ENCODE peak calls at places on chromosome X, in six cellular contexts. I is PC-3, Y is HCT116, C is GM23248, G is MM.1S, N is SK-N-SH. U is an unnamed sample. For H3K9me2, the result is how much of the 10 kb centered on the place peaks cover.

GRCh38 chrX:13013353-13014110 is 30.9 kb downstream of the FAM9C start:
- DNase-seq in C (no peak), Y (no peak), N (no peak), G (no peak), I (no peak), U (peak)

GRCh38 chrX:10579018-10579752 is 41.2 kb downstream of the MID1 start:
- DNase-seq in N (no peak), I (peak), C (peak), G (no peak), Y (peak), U (no peak)

GRCh38 chrX:10416424-10416823 is 204.0 kb downstream of the MID1 start:
- DNase-seq in N (no peak), G (no peak), C (no peak), I (no peak), Y (no peak), U (no peak)

GRCh38 chrX:31124536-31124935 is 52.7 kb upstream of the FTHL17 start:
- DNase-seq in G (no peak), C (no peak), I (no peak), N (no peak), Y (no peak), U (no peak)

GRCh38 chrX:8988456-8988855 is 45.5 kb downstream of the FAM9B start:
- DNase-seq in C (peak), N (no peak), Y (no peak), G (no peak), I (peak), U (no peak)

GRCh38 chrX:120372667-120373370 is 10.9 kb downstream of the ATP1B4 start:
- DNase-seq in I (no peak), C (no peak), N (no peak), Y (no peak), G (no peak), U (no peak)

GRCh38 chrX:124555036-124555595 is 208.8 kb downstream of the SH2D1A start:
- DNase-seq in N (no peak), C (peak), Y (no peak), G (no peak), I (peak), U (no peak)

GRCh38 chrX:41336447-41336846 is 2.5 kb downstream of the DDX3X start:
- DNase-seq in C (no peak), N (no peak), G (no peak), I (no peak), Y (no peak), U (no peak)

GRCh38 chrX:105167233-105167632 is 53.3 kb downstream of the TEX13A start:
- DNase-seq in G (no peak), Y (no peak), C (no peak), N (no peak), I (peak), U (no peak)

GRCh38 chrX:16319929-16320328 is 152.6 kb downstream of the MAGEB17 start:
- DNase-seq in I (no peak), Y (no peak), C (peak), G (no peak), N (no peak), U (no peak)

GRCh38 chrX:38754102-38754790 is 47.0 kb upstream of the MID1IP1 start:
- DNase-seq in I (peak), Y (peak), N (peak), G (peak), C (peak), U (peak)

GRCh38 chrX:49192722-49193328 is 6.7 kb upstream of the PRICKLE3 start:
- DNase-seq in Y (no peak), G (peak), N (no peak), I (peak), C (peak), U (peak)

GRCh38 chrX:53074987-53075386 is 7.2 kb upstream of the TSPYL2 start:
- DNase-seq in G (no peak), C (no peak), Y (no peak), I (no peak), N (no peak), U (no peak)

GRCh38 chrX:154024271-154024670 is 4.6 kb upstream of the IRAK1 start:
- DNase-seq in N (no peak), G (no peak), I (no peak), Y (no peak), C (no peak), U (no peak)

GRCh38 chrX:5876984-5877655 is 351.5 kb downstream of the NLGN4X start:
- DNase-seq in C (peak), G (peak), I (peak), Y (no peak), N (peak), U (peak)

GRCh38 chrX:8284131-8284530 is 113.1 kb upstream of the VCX2 start:
- DNase-seq in G (no peak), C (no peak), N (no peak), Y (no peak), I (peak), U (no peak)

GRCh38 chrX:146934256-146934655 is 119.7 kb upstream of the CXorf51A start:
- DNase-seq in G (peak), N (no peak), C (no peak), Y (no peak), I (no peak), U (no peak)

GRCh38 chrX:20488473-20488872 is 221.8 kb upstream of the RPS6KA3 start:
- DNase-seq in Y (no peak), G (no peak), I (no peak), N (no peak), C (no peak), U (no peak)
- H3K9me2 ChIP-seq in Y (under half), G (under half), I (under half), N (under half), C (under half), U (under half)

GRCh38 chrX:3712870-3713224 is 602 bp downstream of the PRKX start:
- DNase-seq in I (peak), Y (no peak), G (no peak), C (no peak), N (no peak), U (peak)
- H3K9ac ChIP-seq in I (peak), Y (peak), G (peak), C (peak), N (peak), U (peak)

DNA sequence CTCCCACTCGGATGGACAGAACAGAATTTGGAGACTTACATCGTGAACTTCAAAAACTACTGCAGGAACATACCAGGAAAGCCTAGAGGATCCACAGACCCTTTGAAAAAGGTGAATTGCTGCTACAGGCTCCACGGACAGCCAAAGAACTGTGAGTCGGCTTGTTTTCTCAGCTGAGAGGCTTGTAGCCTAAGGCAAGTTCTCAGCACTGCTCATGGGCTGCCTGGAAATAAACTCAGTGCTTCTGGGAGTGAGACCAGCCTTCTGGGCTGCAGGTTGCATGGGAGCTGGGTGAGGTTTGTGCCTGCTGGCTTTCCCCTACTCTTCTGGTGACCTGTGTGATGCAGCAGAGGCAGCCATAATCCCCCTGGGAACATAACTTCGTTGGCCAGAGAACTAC is 1397.6 kb downstream of the FAM133A start:
- DNase-seq in G (no peak), I (peak), C (peak), N (no peak), Y (no peak), U (no peak)
- H2AFZ ChIP-seq in G (no peak), I (no peak), C (no peak), N (no peak), Y (no peak), U (no peak)

GRCh38 chrX:7264399-7264798 is 116.4 kb upstream of the PUDP start:
- DNase-seq in C (no peak), Y (no peak), G (no peak), N (no peak), I (no peak), U (peak)

GRCh38 chrX:7263330-7263729 is 115.4 kb upstream of the PUDP start:
- DNase-seq in G (no peak), Y (no peak), I (peak), C (no peak), N (no peak), U (peak)

GRCh38 chrX:7263961-7264360 is 116.0 kb upstream of the PUDP start:
- DNase-seq in N (no peak), G (no peak), I (peak), C (peak), Y (no peak), U (peak)

GRCh38 chrX:7262551-7262950 is 114.6 kb upstream of the PUDP start:
- DNase-seq in I (no peak), C (no peak), Y (no peak), N (no peak), G (no peak), U (no peak)

DNA sequence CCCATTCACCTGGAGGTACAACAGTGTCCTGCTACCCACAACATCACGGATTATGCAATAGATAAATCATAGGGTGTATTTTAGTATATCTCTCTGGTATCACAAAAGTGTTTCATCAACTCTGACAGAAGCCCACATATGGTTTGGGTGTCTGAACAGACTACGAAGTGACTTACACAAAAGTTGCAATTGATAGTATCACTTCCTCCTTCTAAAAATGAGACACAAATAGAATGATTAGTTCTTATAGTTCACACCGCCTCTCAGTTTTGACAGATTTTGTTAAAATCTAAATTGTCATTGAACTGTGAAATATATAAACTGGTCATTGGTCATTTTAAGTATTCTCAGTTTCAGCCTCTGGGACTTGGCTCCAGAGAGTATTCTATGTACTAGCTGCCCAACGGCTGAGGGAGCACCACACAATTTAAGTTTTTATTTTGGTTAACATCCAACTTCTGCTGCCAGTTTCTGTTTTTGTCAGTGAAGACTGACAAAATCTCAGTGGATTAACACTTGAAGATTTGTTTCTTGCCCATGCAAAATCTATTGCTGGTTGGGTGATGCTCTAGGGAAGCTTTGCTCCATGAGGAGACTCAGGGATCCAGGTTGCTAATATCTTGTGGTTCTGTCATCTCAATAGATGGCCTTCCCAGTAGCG is 113.8 kb upstream of the PUDP start:
- DNase-seq in N (no peak), G (peak), C (no peak), Y (no peak), I (no peak), U (peak)
- H3K9me2 ChIP-seq in N (under half), G (under half), C (under half), Y (under half), I (under half), U (under half)

DNA sequence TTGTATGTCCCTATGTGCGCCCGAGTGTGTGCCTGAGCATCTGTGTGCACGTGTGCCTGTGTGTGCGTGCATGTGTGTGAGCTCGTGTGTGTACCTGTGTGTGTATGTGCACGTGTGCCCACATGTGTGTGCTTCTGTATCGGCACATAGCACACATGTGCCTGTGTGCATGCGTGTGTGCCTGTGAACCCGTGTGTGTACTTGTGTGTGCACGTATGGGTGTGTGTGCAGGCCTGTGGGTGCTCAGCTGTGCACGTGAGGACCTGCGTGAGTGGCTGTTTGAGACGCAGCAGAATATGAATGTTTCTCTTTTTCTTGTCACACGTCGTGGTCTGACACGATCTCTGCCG is 4.3 kb downstream of the AKAP17A start:
- DNase-seq in Y (no peak), G (no peak), N (no peak), C (no peak), I (no peak), U (no peak)
- H3K9ac ChIP-seq in Y (no peak), G (no peak), N (no peak), C (no peak), I (no peak), U (no peak)

GRCh38 chrX:68304602-68305001 is 128.7 kb downstream of the OPHN1 start:
- DNase-seq in N (no peak), C (no peak), G (peak), Y (no peak), I (no peak), U (no peak)

DNA sequence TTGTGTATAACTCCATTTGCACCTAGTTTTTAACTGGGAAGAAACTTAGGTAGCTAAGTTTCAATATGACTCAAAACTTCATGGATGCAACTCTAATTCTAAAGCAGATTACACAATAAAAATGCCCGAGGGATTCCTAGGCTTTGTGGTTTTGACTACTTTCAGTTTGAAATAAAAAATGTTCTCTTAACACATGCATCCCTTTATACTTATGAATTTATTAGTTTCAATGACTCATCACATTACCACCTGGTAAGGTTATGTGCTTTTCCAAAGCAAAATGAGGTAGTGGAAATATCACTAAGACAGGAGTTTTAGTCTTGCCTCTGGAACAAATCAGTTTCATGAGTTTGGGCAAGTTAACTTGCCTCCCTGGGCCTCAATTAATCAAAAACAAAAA is 125.5 kb downstream of the OPHN1 start:
- DNase-seq in Y (peak), N (no peak), C (peak), G (peak), I (peak), U (no peak)
- H2AFZ ChIP-seq in Y (no peak), N (no peak), C (no peak), G (no peak), I (no peak), U (no peak)

U was measured in Karpas-422.